ENCODE peak calls at places on chromosomes 1 and 21, in four cellular contexts. One of them, this sample, is unnamed.

GRCh38 chr21:38261851-38262250 is 5.1 kb downstream of the KCNJ15 start:
- DNase-seq in nephron progenitor cell: no peak
- DNase-seq in mesothelial cell of epicardium: no peak
- DNase-seq in fibroblast of villous mesenchyme: peak; percentile 23
- DNase-seq in this sample: no peak

GRCh38 chr1:101174722-101175121 is 62.1 kb upstream of the S1PR1 start:
- DNase-seq in nephron progenitor cell: no peak
- DNase-seq in mesothelial cell of epicardium: no peak
- DNase-seq in fibroblast of villous mesenchyme: peak; percentile 9
- DNase-seq in this sample: no peak

GRCh38 chr1:6594977-6595740 is 7.5 kb downstream of the KLHL21 start:
- DNase-seq in fibroblast of villous mesenchyme: no peak
- DNase-seq in mesothelial cell of epicardium: no peak
- DNase-seq in nephron progenitor cell: no peak
- DNase-seq in this sample: no peak

GRCh38 chr1:229118662-229119061 is 152.2 kb upstream of the RAB4A start:
- DNase-seq in mesothelial cell of epicardium: no peak
- DNase-seq in nephron progenitor cell: no peak
- DNase-seq in fibroblast of villous mesenchyme: no peak
- DNase-seq in this sample: no peak

GRCh38 chr1:57678138-57678537 is 254.3 kb upstream of the DAB1 start:
- DNase-seq in fibroblast of villous mesenchyme: no peak
- DNase-seq in mesothelial cell of epicardium: no peak
- DNase-seq in nephron progenitor cell: no peak
- DNase-seq in this sample: no peak

GRCh38 chr21:36508948-36509347 is 29.0 kb upstream of the CLDN14 start:
- DNase-seq in fibroblast of villous mesenchyme: no peak
- DNase-seq in mesothelial cell of epicardium: no peak
- DNase-seq in nephron progenitor cell: no peak
- DNase-seq in this sample: no peak

GRCh38 chr21:42973309-42973990 is 912 bp upstream of the PKNOX1 start:
- DNase-seq in mesothelial cell of epicardium: no peak
- DNase-seq in fibroblast of villous mesenchyme: no peak
- DNase-seq in nephron progenitor cell: no peak
- DNase-seq in this sample: no peak

GRCh38 chr1:87154351-87154750 is 174.3 kb upstream of the LMO4 start:
- DNase-seq in mesothelial cell of epicardium: no peak
- DNase-seq in nephron progenitor cell: no peak
- DNase-seq in fibroblast of villous mesenchyme: no peak
- DNase-seq in this sample: no peak

GRCh38 chr1:113255728-113256347 is 134.5 kb upstream of the MAGI3 start:
- DNase-seq in mesothelial cell of epicardium: no peak
- DNase-seq in fibroblast of villous mesenchyme: no peak
- DNase-seq in nephron progenitor cell: no peak
- DNase-seq in this sample: no peak

GRCh38 chr1:208722592-208722991 is 478.4 kb upstream of the PLXNA2 start:
- DNase-seq in nephron progenitor cell: no peak
- DNase-seq in mesothelial cell of epicardium: no peak
- DNase-seq in fibroblast of villous mesenchyme: no peak
- DNase-seq in this sample: no peak

GRCh38 chr1:38463074-38463473 is 396.5 kb downstream of the RRAGC start:
- DNase-seq in nephron progenitor cell: no peak
- DNase-seq in mesothelial cell of epicardium: no peak
- DNase-seq in fibroblast of villous mesenchyme: no peak
- DNase-seq in this sample: no peak

GRCh38 chr1:12040457-12041051 is 21.3 kb downstream of the MIIP start:
- DNase-seq in nephron progenitor cell: no peak
- DNase-seq in fibroblast of villous mesenchyme: peak; percentile 83
- DNase-seq in mesothelial cell of epicardium: no peak
- DNase-seq in this sample: no peak

GRCh38 chr1:243713470-243714186 is 136.4 kb downstream of the AKT3 start:
- DNase-seq in mesothelial cell of epicardium: no peak
- DNase-seq in fibroblast of villous mesenchyme: peak; percentile 77
- DNase-seq in nephron progenitor cell: no peak
- DNase-seq in this sample: no peak

GRCh38 chr1:240649733-240650700 is 38.1 kb upstream of the GREM2 start:
- DNase-seq in mesothelial cell of epicardium: no peak
- DNase-seq in nephron progenitor cell: no peak
- DNase-seq in fibroblast of villous mesenchyme: peak; percentile 16
- DNase-seq in this sample: no peak

GRCh38 chr1:94098585-94099111 is 22.3 kb downstream of the ABCA4 start:
- DNase-seq in nephron progenitor cell: no peak
- DNase-seq in mesothelial cell of epicardium: no peak
- DNase-seq in fibroblast of villous mesenchyme: no peak
- DNase-seq in this sample: no peak

GRCh38 chr1:10299174-10299573 is 88.8 kb downstream of the KIF1B start:
- DNase-seq in nephron progenitor cell: no peak
- DNase-seq in fibroblast of villous mesenchyme: peak; percentile 51
- DNase-seq in mesothelial cell of epicardium: no peak
- DNase-seq in this sample: no peak

GRCh38 chr1:31643976-31644559 is 608 bp downstream of the PEF1 start:
- DNase-seq in mesothelial cell of epicardium: no peak
- DNase-seq in nephron progenitor cell: no peak
- DNase-seq in fibroblast of villous mesenchyme: no peak
- DNase-seq in this sample: no peak

GRCh38 chr1:32828341-32828740 is 10.9 kb downstream of the S100PBP start:
- DNase-seq in nephron progenitor cell: no peak
- DNase-seq in mesothelial cell of epicardium: no peak
- DNase-seq in fibroblast of villous mesenchyme: peak; percentile 16
- DNase-seq in this sample: no peak

GRCh38 chr21:31348188-31348587 is 4.1 kb upstream of the TIAM1 start:
- DNase-seq in fibroblast of villous mesenchyme: no peak
- DNase-seq in nephron progenitor cell: no peak
- DNase-seq in mesothelial cell of epicardium: no peak
- DNase-seq in this sample: no peak

GRCh38 chr1:162351443-162351842 is 25.2 kb downstream of the SPATA46 start:
- DNase-seq in nephron progenitor cell: no peak
- DNase-seq in fibroblast of villous mesenchyme: no peak
- DNase-seq in mesothelial cell of epicardium: no peak
- DNase-seq in this sample: no peak

GRCh38 chr1:209041936-209042335 is 541.6 kb upstream of the CAMK1G start:
- DNase-seq in nephron progenitor cell: no peak
- DNase-seq in mesothelial cell of epicardium: no peak
- DNase-seq in fibroblast of villous mesenchyme: peak; percentile 1
- DNase-seq in this sample: no peak

GRCh38 chr1:153174624-153175023 is 23.9 kb upstream of the SPRR2G start:
- DNase-seq in nephron progenitor cell: no peak
- DNase-seq in fibroblast of villous mesenchyme: no peak
- DNase-seq in mesothelial cell of epicardium: no peak
- DNase-seq in this sample: no peak

GRCh38 chr1:23452011-23452411 is 27.5 kb upstream of the TCEA3 start:
- DNase-seq in fibroblast of villous mesenchyme: peak; percentile 33
- DNase-seq in mesothelial cell of epicardium: peak; percentile 50
- DNase-seq in nephron progenitor cell: no peak
- DNase-seq in this sample: no peak

GRCh38 chr1:25616080-25616931 is at the start of gene MAN1C1:
- DNase-seq in nephron progenitor cell: peak; percentile 94
- DNase-seq in fibroblast of villous mesenchyme: peak; percentile 79
- DNase-seq in mesothelial cell of epicardium: peak; percentile 82
- DNase-seq in this sample: peak; percentile 93

GRCh38 chr1:37556712-37557196 is at the start of gene DNALI1:
- DNase-seq in fibroblast of villous mesenchyme: peak; percentile 94
- DNase-seq in mesothelial cell of epicardium: peak; percentile 89
- DNase-seq in nephron progenitor cell: peak; percentile 96
- DNase-seq in this sample: peak; percentile 95

GRCh38 chr1:85607913-85608250 is 27.3 kb downstream of the CCN1 start:
- DNase-seq in fibroblast of villous mesenchyme: no peak
- DNase-seq in mesothelial cell of epicardium: no peak
- DNase-seq in nephron progenitor cell: no peak
- DNase-seq in this sample: no peak

GRCh38 chr1:91278754-91279153 is 125.9 kb downstream of the HFM1 start:
- DNase-seq in fibroblast of villous mesenchyme: peak; percentile 40
- DNase-seq in nephron progenitor cell: no peak
- DNase-seq in mesothelial cell of epicardium: no peak
- DNase-seq in this sample: no peak

GRCh38 chr1:65148548-65149390 is 766 bp downstream of the AK4 start:
- DNase-seq in nephron progenitor cell: peak; percentile 63
- DNase-seq in fibroblast of villous mesenchyme: no peak
- DNase-seq in mesothelial cell of epicardium: peak; percentile 56
- DNase-seq in this sample: peak; percentile 52

GRCh38 chr21:42500736-42501135 is 4.7 kb upstream of the RSPH1 start:
- DNase-seq in nephron progenitor cell: no peak
- DNase-seq in mesothelial cell of epicardium: no peak
- DNase-seq in fibroblast of villous mesenchyme: no peak
- DNase-seq in this sample: no peak

GRCh38 chr1:33928256-33928655 is 64.4 kb downstream of the HMGB4 start:
- DNase-seq in mesothelial cell of epicardium: no peak
- DNase-seq in fibroblast of villous mesenchyme: no peak
- DNase-seq in nephron progenitor cell: no peak
- DNase-seq in this sample: no peak

GRCh38 chr1:55887103-55887712 is 672.0 kb upstream of the USP24 start:
- DNase-seq in mesothelial cell of epicardium: no peak
- DNase-seq in fibroblast of villous mesenchyme: no peak
- DNase-seq in nephron progenitor cell: no peak
- DNase-seq in this sample: no peak

GRCh38 chr1:220786337-220787068 is at the start of gene MTARC1:
- DNase-seq in mesothelial cell of epicardium: peak; percentile 66
- DNase-seq in nephron progenitor cell: peak; percentile 82
- DNase-seq in fibroblast of villous mesenchyme: peak; percentile 47
- DNase-seq in this sample: peak; percentile 65

GRCh38 chr1:9363061-9363471 is 70.4 kb downstream of the SPSB1 start:
- DNase-seq in fibroblast of villous mesenchyme: no peak
- DNase-seq in mesothelial cell of epicardium: no peak
- DNase-seq in nephron progenitor cell: no peak
- DNase-seq in this sample: no peak

GRCh38 chr1:16521288-16521583 is 7.2 kb upstream of the RNU1-1 start:
- DNase-seq in nephron progenitor cell: no peak
- DNase-seq in mesothelial cell of epicardium: no peak
- DNase-seq in fibroblast of villous mesenchyme: no peak
- DNase-seq in this sample: no peak

GRCh38 chr1:34164510-34165381 is at the start of gene CSMD2:
- DNase-seq in nephron progenitor cell: peak; percentile 70
- DNase-seq in mesothelial cell of epicardium: peak; percentile 63
- DNase-seq in fibroblast of villous mesenchyme: peak; percentile 34
- DNase-seq in this sample: peak; percentile 61

GRCh38 chr1:156172696-156173470 is 19.5 kb downstream of the SEMA4A start:
- DNase-seq in fibroblast of villous mesenchyme: no peak
- DNase-seq in mesothelial cell of epicardium: no peak
- DNase-seq in nephron progenitor cell: no peak
- DNase-seq in this sample: no peak
- TF ChIP-seq CTCF in fibroblast of villous mesenchyme: no peak
- TF ChIP-seq CTCF in mesothelial cell of epicardium: no peak
- TF ChIP-seq CTCF in nephron progenitor cell: no peak
- TF ChIP-seq CTCF in this sample: no peak

DNA sequence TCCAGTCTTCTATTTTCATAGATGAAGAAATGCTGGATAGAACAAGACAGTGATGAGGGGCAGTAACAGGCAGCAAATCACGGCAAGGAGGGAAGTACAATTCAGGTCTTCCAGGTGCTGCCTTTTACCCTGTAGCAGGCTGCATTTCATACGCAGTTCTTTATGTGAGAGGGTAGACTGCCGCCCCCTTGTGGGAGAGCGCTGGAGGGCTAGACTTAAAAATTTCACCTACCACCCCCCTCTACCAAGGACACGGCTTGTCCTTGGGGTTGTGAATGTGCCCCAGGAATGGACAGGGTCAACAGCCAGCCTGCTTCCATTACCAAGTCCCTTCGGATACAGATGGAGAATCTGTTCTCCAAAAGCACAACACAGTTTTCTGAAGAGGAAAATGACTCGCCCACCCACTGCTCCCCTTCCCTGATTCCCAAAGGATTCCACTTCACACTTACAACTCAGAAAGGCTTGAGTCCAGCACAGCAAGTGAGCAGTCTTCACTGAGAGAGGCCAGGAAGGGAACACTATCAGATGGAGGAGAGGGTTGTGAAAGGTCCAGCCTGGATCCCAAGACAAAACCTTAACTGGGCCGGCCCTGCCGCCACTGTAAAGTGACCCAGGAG is 7.4 kb downstream of the WDR77 start:
- DNase-seq in nephron progenitor cell: peak; percentile 58
- DNase-seq in mesothelial cell of epicardium: no peak
- DNase-seq in fibroblast of villous mesenchyme: peak; percentile 51
- DNase-seq in this sample: peak; percentile 71
- TF ChIP-seq CTCF in nephron progenitor cell: peak; percentile 65
- TF ChIP-seq CTCF in mesothelial cell of epicardium: no peak
- TF ChIP-seq CTCF in fibroblast of villous mesenchyme: peak; percentile 67
- TF ChIP-seq CTCF in this sample: peak; percentile 70

GRCh38 chr1:19232526-19232851 is 18.8 kb downstream of the EMC1 start:
- DNase-seq in fibroblast of villous mesenchyme: no peak
- DNase-seq in mesothelial cell of epicardium: no peak
- DNase-seq in nephron progenitor cell: no peak
- DNase-seq in this sample: no peak
- TF ChIP-seq CTCF in fibroblast of villous mesenchyme: peak; percentile 9
- TF ChIP-seq CTCF in mesothelial cell of epicardium: no peak
- TF ChIP-seq CTCF in nephron progenitor cell: no peak
- TF ChIP-seq CTCF in this sample: no peak

GRCh38 chr1:103953386-103953785 is 203.7 kb downstream of the AMY1C start:
- DNase-seq in nephron progenitor cell: no peak
- DNase-seq in fibroblast of villous mesenchyme: no peak
- DNase-seq in mesothelial cell of epicardium: no peak
- DNase-seq in this sample: no peak

GRCh38 chr1:103949714-103950113 is 200.0 kb downstream of the AMY1C start:
- DNase-seq in nephron progenitor cell: no peak
- DNase-seq in mesothelial cell of epicardium: no peak
- DNase-seq in fibroblast of villous mesenchyme: no peak
- DNase-seq in this sample: no peak

GRCh38 chr1:103945774-103946173 is 196.1 kb downstream of the AMY1C start:
- DNase-seq in fibroblast of villous mesenchyme: no peak
- DNase-seq in mesothelial cell of epicardium: no peak
- DNase-seq in nephron progenitor cell: no peak
- DNase-seq in this sample: no peak

DNA sequence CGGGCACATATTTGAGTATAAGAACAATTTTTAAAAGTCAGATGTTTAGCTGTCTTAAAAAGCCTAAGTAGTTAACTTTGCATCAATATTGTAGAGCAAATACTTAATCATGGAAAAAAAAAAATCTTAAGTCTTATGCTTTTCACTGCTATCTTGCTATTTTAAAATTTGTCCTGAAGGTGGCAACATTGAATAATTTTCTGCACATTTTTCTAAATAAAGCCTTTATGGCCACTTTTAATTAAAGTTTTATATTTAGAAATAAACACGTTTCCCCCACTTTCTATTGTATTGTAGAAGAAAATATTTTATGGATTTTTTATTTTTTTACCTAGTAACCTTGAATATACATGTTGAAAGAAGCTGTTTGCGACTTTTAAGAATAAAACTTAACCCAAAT is 198.8 kb downstream of the AMY1C start:
- DNase-seq in nephron progenitor cell: no peak
- DNase-seq in mesothelial cell of epicardium: no peak
- DNase-seq in fibroblast of villous mesenchyme: no peak
- DNase-seq in this sample: no peak
- TF ChIP-seq CTCF in nephron progenitor cell: peak; percentile 31
- TF ChIP-seq CTCF in mesothelial cell of epicardium: peak; percentile 37
- TF ChIP-seq CTCF in fibroblast of villous mesenchyme: no peak
- TF ChIP-seq CTCF in this sample: peak; percentile 37